ENCODE peak calls at places on chromosomes 4 and X, in nine cellular contexts. Z is tibial nerve, C is spleen, D is mucosa of descending colon, P is endodermal cell, H is mammary epithelial cell, I is suprapubic skin, V is uterus, B is tibial artery. K is an unnamed sample.
A peak's percentile ranks its signal among the peaks of the same experiment; 100 is the strongest.

GRCh38 chrX:69024931-69025330 is 140.3 kb downstream of the PJA1 start:
- DNase-seq in Z (peak; percentile 63), C (peak; percentile 79), D (peak; percentile 72), P (peak; percentile 70), H (peak; percentile 75), I (peak; percentile 79), V (peak; percentile 77), B (peak; percentile 87), K (peak; percentile 85)

GRCh38 chr4:17094811-17095210 is 196.4 kb upstream of the LDB2 start:
- DNase-seq in Z (no peak), C (no peak), D (no peak), P (no peak), H (no peak), I (no peak), V (no peak), B (no peak), K (peak; percentile 21)

GRCh38 chr4:39308576-39308975 is 57.6 kb downstream of the RFC1 start:
- DNase-seq in Z (no peak), C (no peak), D (no peak), P (no peak), H (no peak), I (no peak), V (no peak), B (no peak), K (no peak)

GRCh38 chr4:182826391-182826790 is 90.8 kb downstream of the DCTD start:
- DNase-seq in Z (no peak), C (no peak), D (no peak), P (no peak), H (no peak), I (no peak), V (no peak), B (peak; percentile 35), K (no peak)

GRCh38 chr4:94690851-94691254 is 66.9 kb upstream of the BMPR1B start:
- DNase-seq in Z (no peak), C (no peak), D (no peak), P (no peak), H (peak; percentile 17), I (no peak), V (no peak), B (no peak), K (no peak)

GRCh38 chr4:122712782-122713181 is 19.7 kb upstream of the BBS12 start:
- DNase-seq in Z (no peak), C (no peak), D (no peak), P (no peak), H (peak; percentile 41), I (no peak), V (no peak), B (no peak), K (no peak)

GRCh38 chrX:72467171-72467570 is 105.5 kb downstream of the HDAC8 start:
- DNase-seq in Z (no peak), C (no peak), D (no peak), P (no peak), H (no peak), I (no peak), V (no peak), B (no peak), K (no peak)

GRCh38 chr4:165765053-165765452 is 108.0 kb upstream of the TLL1 start:
- DNase-seq in Z (no peak), C (no peak), D (no peak), P (no peak), H (peak; percentile 86), I (no peak), V (no peak), B (no peak), K (no peak)

GRCh38 chr4:6472387-6473263 is at the start of gene PPP2R2C:
- DNase-seq in Z (no peak), C (peak; percentile 65), D (no peak), P (peak; percentile 81), H (no peak), I (peak; percentile 61), V (no peak), B (no peak), K (no peak)

GRCh38 chr4:119300072-119300387 is 21.9 kb downstream of the FABP2 start:
- DNase-seq in Z (peak; percentile 56), C (peak; percentile 85), D (peak; percentile 62), P (no peak), H (no peak), I (peak; percentile 71), V (peak; percentile 37), B (peak; percentile 78), K (peak; percentile 54)

GRCh38 chr4:5750052-5750950 is 39.3 kb downstream of the EVC start:
- DNase-seq in Z (no peak), C (no peak), D (no peak), P (no peak), H (no peak), I (no peak), V (no peak), B (peak; percentile 23), K (no peak)

GRCh38 chrX:25596881-25597280 is 541.3 kb upstream of the MAGEB18 start:
- DNase-seq in Z (no peak), C (no peak), D (no peak), P (no peak), H (no peak), I (no peak), V (no peak), B (no peak), K (no peak)

GRCh38 chr4:2866160-2866861 is 22.7 kb downstream of the ADD1 start:
- DNase-seq in Z (no peak), C (no peak), D (no peak), P (no peak), H (no peak), I (no peak), V (no peak), B (no peak), K (no peak)
- H3K4me1 ChIP-seq in Z (peaks cover 93% of the 10 kb centered on the region), C (peaks cover 96% of the 10 kb centered on the region), D (peaks cover 69% of the 10 kb centered on the region), P (peaks cover 43% of the 10 kb centered on the region), H (no peaks in the 10 kb centered on the region), I (peaks cover 84% of the 10 kb centered on the region), V (peaks cover 27% of the 10 kb centered on the region), B (peaks cover 82% of the 10 kb centered on the region), K (peaks cover 80% of the 10 kb centered on the region)

GRCh38 chrX:136780241-136780640 is 491 bp downstream of the ARHGEF6 start:
- DNase-seq in Z (no peak), C (no peak), D (no peak), P (no peak), H (no peak), I (no peak), V (no peak), B (no peak), K (no peak)

GRCh38 chrX:136780738-136781137 is at the start of gene ARHGEF6:
- DNase-seq in Z (no peak), C (no peak), D (peak; percentile 25), P (no peak), H (no peak), I (no peak), V (no peak), B (no peak), K (no peak)

GRCh38 chrX:136778914-136779313 is 1.8 kb downstream of the ARHGEF6 start:
- DNase-seq in Z (no peak), C (no peak), D (no peak), P (no peak), H (no peak), I (no peak), V (no peak), B (no peak), K (no peak)

GRCh38 chrX:136779346-136779781 is 1.4 kb downstream of the ARHGEF6 start:
- DNase-seq in Z (no peak), C (no peak), D (no peak), P (no peak), H (no peak), I (no peak), V (no peak), B (no peak), K (no peak)

DNA sequence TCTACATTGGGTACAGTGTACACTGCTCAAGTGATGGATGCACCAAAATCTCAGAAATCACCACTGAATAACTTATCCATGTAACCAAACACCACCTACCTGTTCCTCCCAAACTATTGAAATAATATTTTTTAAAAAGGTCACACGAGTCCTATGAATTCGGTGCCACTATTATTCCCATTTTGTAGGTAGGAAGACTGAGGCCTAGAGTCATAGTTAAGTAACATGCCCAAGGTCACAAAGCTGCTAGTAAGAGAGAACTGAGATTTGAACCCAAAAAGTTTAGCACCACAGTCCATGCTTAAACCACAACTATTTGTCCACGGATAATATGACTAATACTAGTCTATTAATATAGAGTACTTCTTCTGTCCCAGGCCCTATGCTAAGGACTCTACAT is 2.7 kb downstream of the ARHGEF6 start:
- DNase-seq in Z (no peak), C (no peak), D (no peak), P (no peak), H (no peak), I (no peak), V (no peak), B (no peak), K (no peak)
- H3K4me3 ChIP-seq in Z (no peak overlapping the region), C (no peak overlapping the region), D (no peak overlapping the region), P (no peak overlapping the region), H (no peak overlapping the region), I (no peak overlapping the region), V (no peak overlapping the region), B (no peak overlapping the region), K (no peak overlapping the region)

GRCh38 chrX:39772057-39772832 is 325.5 kb downstream of the BCOR start:
- DNase-seq in Z (no peak), C (peak; percentile 78), D (no peak), P (peak; percentile 94), H (no peak), I (no peak), V (no peak), B (no peak), K (peak; percentile 37)

GRCh38 chrX:39771089-39771488 is 326.7 kb downstream of the BCOR start:
- DNase-seq in Z (no peak), C (peak; percentile 6), D (no peak), P (no peak), H (no peak), I (no peak), V (no peak), B (no peak), K (no peak)

GRCh38 chrX:39773923-39774803 is 323.6 kb downstream of the BCOR start:
- DNase-seq in Z (no peak), C (peak; percentile 35), D (no peak), P (no peak), H (no peak), I (no peak), V (no peak), B (no peak), K (peak; percentile 79)

GRCh38 chrX:39774804-39775112 is 323.0 kb downstream of the BCOR start:
- DNase-seq in Z (no peak), C (no peak), D (no peak), P (no peak), H (no peak), I (no peak), V (no peak), B (no peak), K (no peak)

DNA sequence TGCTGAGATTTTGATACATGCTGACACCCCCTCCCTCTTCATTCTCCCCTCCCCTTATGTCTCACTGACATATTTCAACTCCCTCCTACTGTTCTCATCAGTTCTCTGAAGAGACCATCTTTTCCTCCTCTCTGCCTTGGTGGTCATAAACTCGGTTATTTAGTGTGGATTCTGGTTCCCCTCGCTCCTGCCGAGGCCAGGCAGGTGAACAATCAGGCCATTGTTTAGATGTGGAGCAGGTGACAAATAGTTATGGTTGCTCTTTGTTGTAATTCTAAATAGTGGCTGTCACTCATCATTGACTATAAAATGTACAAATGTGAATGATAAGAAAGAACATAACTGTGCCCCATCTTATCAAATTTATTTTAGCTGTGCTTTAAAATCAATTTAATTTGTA is 324.6 kb downstream of the BCOR start:
- DNase-seq in Z (no peak), C (no peak), D (no peak), P (peak; percentile 68), H (no peak), I (no peak), V (no peak), B (no peak), K (no peak)
- H3K4me1 ChIP-seq in Z (no peaks in the 10 kb centered on the region), C (peaks cover 15% of the 10 kb centered on the region), D (no peaks in the 10 kb centered on the region), P (no peaks in the 10 kb centered on the region), H (no peaks in the 10 kb centered on the region), I (no peaks in the 10 kb centered on the region), V (no peaks in the 10 kb centered on the region), B (peaks cover 7% of the 10 kb centered on the region), K (peaks cover 35% of the 10 kb centered on the region)

GRCh38 chr4:167802463-167803212 is 289.7 kb upstream of the ANXA10 start:
- DNase-seq in Z (no peak), C (no peak), D (no peak), P (no peak), H (no peak), I (no peak), V (no peak), B (no peak), K (no peak)
- H3K4me3 ChIP-seq in Z (no peak overlapping the region), C (no peak overlapping the region), D (no peak overlapping the region), P (no peak overlapping the region), H (no peak overlapping the region), I (no peak overlapping the region), V (no peak overlapping the region), B (no peak overlapping the region), K (no peak overlapping the region)

K was measured in cardiac muscle cell.